ENCODE peak calls at places on chromosome 11, in five cellular contexts. D, Q, E, A and R are unnamed samples.

GRCh38 chr11:2531277-2531986 is 86.6 kb downstream of the KCNQ1 start:
- DNase-seq in D (peak), Q (peak), E (peak), A (peak), R (peak)

GRCh38 chr11:8691601-8692000 is 9.0 kb downstream of the RPL27A start:
- DNase-seq in D (no peak), Q (no peak), E (no peak), A (no peak), R (no peak)

GRCh38 chr11:65625628-65626342 is 10.2 kb downstream of the PCNX3 start:
- DNase-seq in D (peak), Q (peak), E (peak), A (no peak), R (peak)

GRCh38 chr11:88175004-88175706 is at the start of gene RAB38:
- DNase-seq in D (no peak), Q (no peak), E (peak), A (no peak), R (no peak)

GRCh38 chr11:45964911-45965389 is 42.5 kb downstream of the LARGE2 start:
- DNase-seq in D (peak), Q (peak), E (peak), A (peak), R (peak)

GRCh38 chr11:132653237-132653636 is 879.1 kb downstream of the OPCML start:
- DNase-seq in D (no peak), Q (no peak), E (no peak), A (no peak), R (no peak)

GRCh38 chr11:121466063-121466794 is 13.5 kb upstream of the SORL1-AS1 start:
- DNase-seq in D (peak), Q (peak), E (peak), A (no peak), R (no peak)

GRCh38 chr11:85682330-85683305 is 3.4 kb downstream of the CCDC89 start:
- DNase-seq in D (peak), Q (peak), E (peak), A (peak), R (peak)

GRCh38 chr11:35352107-35352888 is 67.1 kb downstream of the SLC1A2 start:
- DNase-seq in D (no peak), Q (no peak), E (no peak), A (no peak), R (no peak)

GRCh38 chr11:122115520-122116343 is at the start of gene BLID:
- DNase-seq in D (no peak), Q (peak), E (no peak), A (no peak), R (peak)

GRCh38 chr11:119479685-119480275 is 56.8 kb upstream of the THY1 start:
- DNase-seq in D (no peak), Q (no peak), E (no peak), A (no peak), R (no peak)

GRCh38 chr11:12245549-12245986 is 131.8 kb upstream of the PARVA start:
- DNase-seq in D (no peak), Q (no peak), E (no peak), A (no peak), R (no peak)

GRCh38 chr11:61007383-61007970 is 36.0 kb downstream of the CD6 start:
- DNase-seq in D (no peak), Q (no peak), E (no peak), A (no peak), R (no peak)

GRCh38 chr11:22666700-22667439 is 459 bp downstream of the GAS2 start:
- DNase-seq in D (no peak), Q (peak), E (peak), A (no peak), R (peak)

GRCh38 chr11:110433393-110434333 is 3.9 kb downstream of the FDX1 start:
- DNase-seq in D (no peak), Q (no peak), E (no peak), A (no peak), R (peak)

GRCh38 chr11:45538939-45539338 is 126.5 kb downstream of the CHST1 start:
- DNase-seq in D (no peak), Q (no peak), E (no peak), A (no peak), R (peak)

GRCh38 chr11:96736591-96736990 is 346.8 kb downstream of the JRKL start:
- DNase-seq in D (no peak), Q (no peak), E (no peak), A (no peak), R (no peak)

GRCh38 chr11:110366234-110366633 is 63.5 kb upstream of the FDX1 start:
- DNase-seq in D (no peak), Q (peak), E (no peak), A (no peak), R (no peak)

GRCh38 chr11:129543515-129544290 is 168.1 kb downstream of the BARX2 start:
- DNase-seq in D (no peak), Q (no peak), E (no peak), A (no peak), R (no peak)

GRCh38 chr11:120141144-120142071 is 3.5 kb upstream of the TRIM29 start:
- DNase-seq in D (no peak), Q (no peak), E (no peak), A (no peak), R (no peak)

GRCh38 chr11:86741489-86742435 is 58.6 kb upstream of the PRSS23 start:
- DNase-seq in D (no peak), Q (no peak), E (no peak), A (no peak), R (no peak)

GRCh38 chr11:7575841-7576451 is 62.1 kb downstream of the PPFIBP2 start:
- DNase-seq in D (no peak), Q (no peak), E (peak), A (no peak), R (no peak)

GRCh38 chr11:720017-720641 is 14.1 kb downstream of the EPS8L2 start:
- DNase-seq in D (no peak), Q (no peak), E (no peak), A (no peak), R (no peak)

GRCh38 chr11:19519344-19519743 is 193.3 kb upstream of the NAV2 start:
- DNase-seq in D (no peak), Q (no peak), E (no peak), A (no peak), R (no peak)

GRCh38 chr11:46134061-46134460 is 12.8 kb upstream of the PHF21A start:
- DNase-seq in D (no peak), Q (no peak), E (no peak), A (no peak), R (no peak)